ENCODE peak calls at places on chromosome 9, in ten cellular contexts. N, Y, L, D, C, I, H, O, G and A are unnamed samples.

GRCh38 chr9:74800226-74800625 is 87.5 kb downstream of the TRPM6 start:
- DNase-seq in N (no peak), Y (peak), L (no peak), D (no peak), C (no peak), I (no peak), H (no peak), O (no peak), G (no peak), A (no peak)

GRCh38 chr9:136095495-136096058 is 488 bp upstream of the NACC2 start:
- DNase-seq in N (no peak), Y (peak), L (no peak), D (peak), C (no peak), I (no peak), H (peak), O (no peak), G (no peak), A (no peak)

GRCh38 chr9:85453850-85454249 is 287.9 kb downstream of the AGTPBP1 start:
- DNase-seq in N (no peak), Y (no peak), L (no peak), D (no peak), C (no peak), I (no peak), H (no peak), O (no peak), G (no peak), A (no peak)

GRCh38 chr9:28853487-28853886 is 1280.2 kb upstream of the C9orf72 start:
- DNase-seq in N (no peak), Y (no peak), L (no peak), D (no peak), C (no peak), I (no peak), H (peak), O (no peak), G (no peak), A (no peak)

GRCh38 chr9:86407022-86407421 is 52.8 kb upstream of the TUT7 start:
- DNase-seq in N (no peak), Y (peak), L (no peak), D (no peak), C (peak), I (no peak), H (no peak), O (peak), G (no peak), A (no peak)

GRCh38 chr9:87333802-87334201 is 163.9 kb upstream of the DAPK1 start:
- DNase-seq in N (no peak), Y (no peak), L (no peak), D (no peak), C (no peak), I (no peak), H (no peak), O (no peak), G (no peak), A (no peak)

GRCh38 chr9:109341561-109341960 is 20.7 kb upstream of the EPB41L4B start:
- DNase-seq in N (no peak), Y (peak), L (no peak), D (no peak), C (no peak), I (no peak), H (no peak), O (no peak), G (no peak), A (no peak)

GRCh38 chr9:83219924-83220438 is 157.0 kb upstream of the RASEF start:
- DNase-seq in N (no peak), Y (peak), L (no peak), D (no peak), C (no peak), I (no peak), H (no peak), O (no peak), G (no peak), A (no peak)

GRCh38 chr9:126117631-126118030 is 209.0 kb upstream of the MVB12B start:
- DNase-seq in N (no peak), Y (no peak), L (no peak), D (no peak), C (no peak), I (no peak), H (no peak), O (no peak), G (no peak), A (no peak)

GRCh38 chr9:87445646-87446045 is 52.0 kb upstream of the DAPK1 start:
- DNase-seq in N (no peak), Y (no peak), L (peak), D (no peak), C (peak), I (peak), H (peak), O (no peak), G (peak), A (no peak)

GRCh38 chr9:129008986-129009583 is 19.0 kb downstream of the SH3GLB2 start:
- DNase-seq in N (peak), Y (no peak), L (no peak), D (no peak), C (no peak), I (no peak), H (no peak), O (no peak), G (no peak), A (no peak)

GRCh38 chr9:19117039-19117716 is 10.1 kb downstream of the PLIN2 start:
- DNase-seq in N (no peak), Y (no peak), L (no peak), D (no peak), C (no peak), I (no peak), H (no peak), O (no peak), G (no peak), A (no peak)

GRCh38 chr9:87685871-87686519 is 39.9 kb upstream of the CTSL start:
- DNase-seq in N (no peak), Y (no peak), L (no peak), D (no peak), C (no peak), I (no peak), H (no peak), O (no peak), G (no peak), A (no peak)

GRCh38 chr9:121171236-121171635 is 30.4 kb downstream of the RAB14 start:
- DNase-seq in N (no peak), Y (no peak), L (no peak), D (no peak), C (no peak), I (no peak), H (no peak), O (no peak), G (no peak), A (no peak)

DNA sequence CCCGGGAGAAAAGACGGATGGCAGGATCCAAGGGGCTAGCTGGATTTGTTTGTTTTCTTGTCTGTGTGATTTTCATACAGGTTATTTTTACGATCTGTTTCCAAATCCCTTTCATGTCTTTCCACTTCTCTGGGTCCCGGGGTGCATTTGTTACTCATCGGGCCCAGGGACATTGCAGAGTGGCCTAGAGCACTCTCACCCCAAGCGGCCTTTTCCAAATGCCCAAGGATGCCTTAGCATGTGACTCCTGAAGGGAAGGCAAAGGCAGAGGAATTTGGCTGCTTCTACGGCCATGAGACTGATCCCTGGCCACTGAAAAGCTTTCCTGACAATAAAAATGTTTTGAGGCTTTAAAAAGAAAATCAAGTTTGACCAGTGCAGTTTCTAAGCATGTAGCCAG is 94.2 kb downstream of the SYK start:
- DNase-seq in N (no peak), Y (no peak), L (no peak), D (no peak), C (no peak), I (no peak), H (no peak), O (no peak), G (no peak), A (no peak)
- TF ChIP-seq POLR2A in N (no peak), Y (no peak), L (no peak), D (no peak), C (no peak), I (no peak), H (no peak), O (no peak), G (no peak), A (no peak)

GRCh38 chr9:114362394-114362793 is 25.4 kb downstream of the AKNA start:
- DNase-seq in N (no peak), Y (no peak), L (no peak), D (no peak), C (no peak), I (no peak), H (no peak), O (no peak), G (no peak), A (no peak)
- TF ChIP-seq POLR2A in N (no peak), Y (no peak), L (no peak), D (no peak), C (no peak), I (no peak), H (no peak), O (no peak), G (no peak), A (no peak)

GRCh38 chr9:112755059-112755458 is 4.5 kb downstream of the SNX30 start:
- DNase-seq in N (no peak), Y (no peak), L (no peak), D (no peak), C (no peak), I (no peak), H (peak), O (no peak), G (no peak), A (no peak)
- TF ChIP-seq POLR2A in N (no peak), Y (no peak), L (no peak), D (no peak), C (no peak), I (no peak), H (no peak), O (no peak), G (no peak), A (no peak)

GRCh38 chr9:94861589-94862241 is 135.2 kb downstream of the AOPEP start:
- DNase-seq in N (no peak), Y (no peak), L (no peak), D (no peak), C (no peak), I (no peak), H (peak), O (no peak), G (no peak), A (no peak)
- TF ChIP-seq POLR2A in N (no peak), Y (no peak), L (no peak), D (no peak), C (no peak), I (no peak), H (no peak), O (no peak), G (no peak), A (no peak)

GRCh38 chr9:37083654-37084053 is 36.7 kb upstream of the ZCCHC7 start:
- DNase-seq in N (no peak), Y (no peak), L (no peak), D (no peak), C (no peak), I (no peak), H (no peak), O (no peak), G (no peak), A (no peak)

GRCh38 chr9:37082214-37082765 is 38.1 kb upstream of the ZCCHC7 start:
- DNase-seq in N (no peak), Y (no peak), L (no peak), D (no peak), C (no peak), I (no peak), H (no peak), O (no peak), G (no peak), A (no peak)

GRCh38 chr9:37085233-37085632 is 35.1 kb upstream of the ZCCHC7 start:
- DNase-seq in N (no peak), Y (no peak), L (no peak), D (no peak), C (no peak), I (no peak), H (no peak), O (no peak), G (no peak), A (no peak)

GRCh38 chr9:37079370-37080164 is 40.8 kb upstream of the ZCCHC7 start:
- DNase-seq in N (peak), Y (peak), L (peak), D (peak), C (peak), I (peak), H (peak), O (peak), G (peak), A (no peak)
- TF ChIP-seq POLR2A in N (peak), Y (no peak), L (no peak), D (peak), C (peak), I (peak), H (peak), O (peak), G (peak), A (peak)

DNA sequence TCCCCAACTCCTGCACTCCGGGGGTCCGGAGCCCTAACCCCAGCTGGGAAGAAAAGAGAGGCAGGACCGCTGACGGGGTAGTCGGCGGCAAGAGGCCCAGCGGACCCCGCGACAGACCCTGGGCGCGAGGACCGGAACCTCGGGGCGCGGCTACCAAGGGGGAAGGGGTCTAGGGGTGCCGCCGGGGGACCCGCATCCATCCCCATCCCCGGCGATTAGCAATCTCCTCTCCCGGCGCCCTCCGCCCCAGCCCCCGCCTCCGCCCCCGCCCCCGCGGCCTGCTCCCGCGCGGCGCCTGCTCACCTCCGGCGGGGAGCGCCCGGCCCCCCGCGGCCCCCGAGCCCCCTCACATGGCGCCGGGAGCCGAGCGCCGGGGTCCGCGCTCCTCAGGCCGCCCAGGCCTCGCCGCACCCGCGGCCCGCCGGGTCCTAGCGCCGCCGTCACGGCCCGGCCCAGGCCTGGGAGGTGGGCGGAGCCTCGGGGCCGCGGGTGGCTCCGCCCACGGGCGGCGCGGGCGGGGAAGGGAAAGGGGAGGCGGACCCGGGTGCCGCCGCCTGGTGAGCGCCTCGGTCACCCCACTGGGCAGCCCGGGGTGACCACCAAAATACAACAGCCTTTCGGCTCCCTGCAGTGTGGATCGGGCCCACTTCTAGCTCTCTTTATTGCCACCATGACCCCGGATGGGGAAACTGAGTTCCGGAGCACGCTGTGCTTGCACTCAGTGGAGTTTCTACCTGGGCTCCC is at the start of gene ST6GALNAC6:
- DNase-seq in N (peak), Y (peak), L (no peak), D (peak), C (peak), I (peak), H (peak), O (peak), G (peak), A (no peak)
- TF ChIP-seq POLR2A in N (peak), Y (no peak), L (no peak), D (peak), C (peak), I (no peak), H (peak), O (peak), G (peak), A (peak)

GRCh38 chr9:13960011-13960765 is 353.8 kb downstream of the NFIB start:
- DNase-seq in N (no peak), Y (no peak), L (no peak), D (no peak), C (no peak), I (no peak), H (no peak), O (peak), G (no peak), A (no peak)
- TF ChIP-seq POLR2A in N (no peak), Y (no peak), L (no peak), D (no peak), C (no peak), I (no peak), H (no peak), O (no peak), G (no peak), A (no peak)

DNA sequence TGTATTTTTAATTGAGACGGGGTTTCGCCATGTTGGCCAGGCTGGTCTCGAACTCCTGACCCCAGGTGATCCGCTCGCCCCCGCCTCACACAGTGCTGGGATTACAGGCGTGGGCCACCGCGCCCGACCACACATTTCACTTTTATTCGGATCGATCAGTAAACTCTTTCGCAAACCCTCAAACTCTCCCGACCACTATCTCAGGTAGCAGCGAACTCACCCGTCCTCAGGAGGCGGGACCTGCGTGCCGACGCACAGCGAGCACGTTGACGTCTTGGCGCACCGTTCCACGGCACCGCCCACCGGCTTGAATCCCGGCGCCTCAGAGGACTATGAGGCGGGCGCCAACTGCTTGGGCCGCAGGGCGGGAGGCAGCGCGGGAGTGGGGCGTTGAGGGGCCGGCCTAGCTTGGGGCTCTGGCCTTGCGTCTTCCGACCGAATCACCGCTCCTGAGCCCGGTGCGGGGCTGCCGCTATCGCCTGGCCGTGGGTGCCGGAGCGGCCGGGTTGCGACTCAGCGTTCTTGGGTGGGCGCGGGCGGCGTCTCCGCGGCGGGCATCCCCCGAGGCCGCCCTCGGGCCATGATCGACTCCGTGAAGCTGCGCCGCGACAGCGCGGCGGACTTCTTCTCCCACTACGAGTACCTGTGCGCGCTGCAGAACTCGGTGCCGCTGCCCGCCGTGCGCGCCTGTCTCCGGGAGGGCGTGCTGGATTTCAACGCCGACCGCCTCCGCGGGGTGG is at the start of gene CEP78:
- DNase-seq in N (peak), Y (peak), L (peak), D (peak), C (peak), I (peak), H (peak), O (peak), G (peak), A (no peak)
- TF ChIP-seq POLR2A in N (peak), Y (no peak), L (peak), D (no peak), C (peak), I (peak), H (peak), O (peak), G (peak), A (no peak)

GRCh38 chr9:70462300-70462699 is 47.8 kb upstream of the KLF9 start:
- DNase-seq in N (no peak), Y (no peak), L (no peak), D (no peak), C (no peak), I (no peak), H (no peak), O (no peak), G (no peak), A (no peak)
- TF ChIP-seq POLR2A in N (no peak), Y (no peak), L (no peak), D (no peak), C (no peak), I (no peak), H (no peak), O (no peak), G (no peak), A (no peak)

GRCh38 chr9:134208981-134209725 is 44.8 kb upstream of the RNU6ATAC start:
- DNase-seq in N (peak), Y (no peak), L (no peak), D (peak), C (no peak), I (no peak), H (no peak), O (peak), G (no peak), A (no peak)
- TF ChIP-seq POLR2A in N (no peak), Y (no peak), L (no peak), D (no peak), C (no peak), I (no peak), H (no peak), O (no peak), G (no peak), A (no peak)